ENCODE peak calls at places on chromosomes 5 and 9, in nine cellular contexts. One of them, this sample, is unnamed.

GRCh38 chr5:42950466-42951168 is 89.5 kb downstream of the ANXA2R start:
- DNase-seq in NCI-H748 treated with DMSO at 0.1 percent for 48 hours: peak; percentile 91
- DNase-seq in AML-193: no peak
- DNase-seq in NCI-H2171: no peak
- DNase-seq in ELR: peak; percentile 100
- DNase-seq in HS-5: peak; percentile 100
- DNase-seq in OCI-LY7: peak; percentile 36
- DNase-seq in EL: peak; percentile 100
- DNase-seq in progenitor cell of endocrine pancreas: no peak
- DNase-seq in this sample: peak; percentile 96

GRCh38 chr9:69253057-69253456 is 72.0 kb upstream of the ENTREP1 start:
- DNase-seq in NCI-H748 treated with DMSO at 0.1 percent for 48 hours: no peak
- DNase-seq in AML-193: no peak
- DNase-seq in NCI-H2171: no peak
- DNase-seq in ELR: no peak
- DNase-seq in HS-5: no peak
- DNase-seq in OCI-LY7: no peak
- DNase-seq in EL: no peak
- DNase-seq in progenitor cell of endocrine pancreas: no peak
- DNase-seq in this sample: no peak

GRCh38 chr9:76516350-76516749 is 57.4 kb downstream of the GCNT1 start:
- DNase-seq in NCI-H748 treated with DMSO at 0.1 percent for 48 hours: no peak
- DNase-seq in AML-193: no peak
- DNase-seq in NCI-H2171: no peak
- DNase-seq in ELR: no peak
- DNase-seq in HS-5: no peak
- DNase-seq in OCI-LY7: no peak
- DNase-seq in EL: no peak
- DNase-seq in progenitor cell of endocrine pancreas: no peak
- DNase-seq in this sample: no peak

GRCh38 chr9:8963882-8964281 is 1164.3 kb upstream of the DMAC1 start:
- DNase-seq in NCI-H748 treated with DMSO at 0.1 percent for 48 hours: no peak
- DNase-seq in AML-193: no peak
- DNase-seq in NCI-H2171: no peak
- DNase-seq in ELR: no peak
- DNase-seq in HS-5: peak; percentile 2
- DNase-seq in OCI-LY7: no peak
- DNase-seq in EL: no peak
- DNase-seq in progenitor cell of endocrine pancreas: no peak
- DNase-seq in this sample: no peak

GRCh38 chr5:123125172-123125508 is 36.1 kb downstream of the PRDM6 start:
- DNase-seq in NCI-H748 treated with DMSO at 0.1 percent for 48 hours: peak; percentile 10
- DNase-seq in AML-193: no peak
- DNase-seq in NCI-H2171: no peak
- DNase-seq in ELR: peak; percentile 14
- DNase-seq in HS-5: no peak
- DNase-seq in OCI-LY7: no peak
- DNase-seq in EL: peak; percentile 8
- DNase-seq in progenitor cell of endocrine pancreas: no peak
- DNase-seq in this sample: no peak

GRCh38 chr9:105693435-105694275 is 686 bp upstream of the TMEM38B start:
- DNase-seq in NCI-H748 treated with DMSO at 0.1 percent for 48 hours: peak; percentile 41
- DNase-seq in AML-193: peak; percentile 41
- DNase-seq in NCI-H2171: no peak
- DNase-seq in ELR: peak; percentile 31
- DNase-seq in HS-5: no peak
- DNase-seq in OCI-LY7: peak; percentile 31
- DNase-seq in EL: peak; percentile 5
- DNase-seq in progenitor cell of endocrine pancreas: no peak
- DNase-seq in this sample: peak; percentile 17

GRCh38 chr5:168186289-168187074 is 105.0 kb upstream of the WWC1 start:
- DNase-seq in NCI-H748 treated with DMSO at 0.1 percent for 48 hours: no peak
- DNase-seq in AML-193: no peak
- DNase-seq in NCI-H2171: no peak
- DNase-seq in ELR: no peak
- DNase-seq in HS-5: no peak
- DNase-seq in OCI-LY7: no peak
- DNase-seq in EL: no peak
- DNase-seq in progenitor cell of endocrine pancreas: no peak
- DNase-seq in this sample: no peak

GRCh38 chr9:137114613-137115393 is at the start of gene DPP7:
- DNase-seq in NCI-H748 treated with DMSO at 0.1 percent for 48 hours: peak; percentile 8
- DNase-seq in AML-193: peak; percentile 53
- DNase-seq in NCI-H2171: peak; percentile 82
- DNase-seq in ELR: peak; percentile 66
- DNase-seq in HS-5: no peak
- DNase-seq in OCI-LY7: peak; percentile 82
- DNase-seq in EL: peak; percentile 56
- DNase-seq in progenitor cell of endocrine pancreas: no peak
- DNase-seq in this sample: peak; percentile 79

GRCh38 chr9:135218331-135219225 is 131.1 kb downstream of the OLFM1 start:
- DNase-seq in NCI-H748 treated with DMSO at 0.1 percent for 48 hours: no peak
- DNase-seq in AML-193: no peak
- DNase-seq in NCI-H2171: no peak
- DNase-seq in ELR: no peak
- DNase-seq in HS-5: no peak
- DNase-seq in OCI-LY7: no peak
- DNase-seq in EL: no peak
- DNase-seq in progenitor cell of endocrine pancreas: no peak
- DNase-seq in this sample: no peak

GRCh38 chr5:82480331-82480730 is 202.2 kb upstream of the RPS23 start:
- DNase-seq in NCI-H748 treated with DMSO at 0.1 percent for 48 hours: no peak
- DNase-seq in AML-193: no peak
- DNase-seq in NCI-H2171: no peak
- DNase-seq in ELR: no peak
- DNase-seq in HS-5: no peak
- DNase-seq in OCI-LY7: no peak
- DNase-seq in EL: no peak
- DNase-seq in progenitor cell of endocrine pancreas: no peak
- DNase-seq in this sample: no peak

GRCh38 chr5:117161718-117162386 is 587.2 kb upstream of the SEMA6A start:
- DNase-seq in NCI-H748 treated with DMSO at 0.1 percent for 48 hours: no peak
- DNase-seq in AML-193: no peak
- DNase-seq in NCI-H2171: no peak
- DNase-seq in ELR: no peak
- DNase-seq in HS-5: no peak
- DNase-seq in OCI-LY7: no peak
- DNase-seq in EL: no peak
- DNase-seq in progenitor cell of endocrine pancreas: no peak
- DNase-seq in this sample: no peak

GRCh38 chr9:13049223-13049622 is 230.3 kb downstream of the MPDZ start:
- DNase-seq in NCI-H748 treated with DMSO at 0.1 percent for 48 hours: peak; percentile 73
- DNase-seq in AML-193: no peak
- DNase-seq in NCI-H2171: no peak
- DNase-seq in ELR: no peak
- DNase-seq in HS-5: no peak
- DNase-seq in OCI-LY7: no peak
- DNase-seq in EL: no peak
- DNase-seq in progenitor cell of endocrine pancreas: no peak
- DNase-seq in this sample: peak; percentile 15

GRCh38 chr5:75042511-75042910 is 9.8 kb downstream of the GCNT4 start:
- DNase-seq in NCI-H748 treated with DMSO at 0.1 percent for 48 hours: no peak
- DNase-seq in AML-193: no peak
- DNase-seq in NCI-H2171: no peak
- DNase-seq in ELR: no peak
- DNase-seq in HS-5: no peak
- DNase-seq in OCI-LY7: no peak
- DNase-seq in EL: no peak
- DNase-seq in progenitor cell of endocrine pancreas: no peak
- DNase-seq in this sample: no peak

This sample was measured in Daoy.